ENCODE peak calls at places on chromosome 20, in four cellular contexts. N is A549, X is HepG2, W is GM12878. S is an unnamed sample.

GRCh38 chr20:50368813-50369224 is 141.4 kb upstream of the PTPN1 start:
- DNase-seq in W (no peak), N (peak; percentile 45), X (peak; percentile 80), S (no peak)

GRCh38 chr20:44447827-44448419 is 27.8 kb upstream of the TTPAL start:
- DNase-seq in X (no peak), N (no peak), W (no peak), S (no peak)

GRCh38 chr20:2948968-2949367 is 75.7 kb downstream of the PTPRA start:
- DNase-seq in N (no peak), X (no peak), W (no peak), S (no peak)

GRCh38 chr20:48879609-48880008 is 41.9 kb upstream of the ARFGEF2 start:
- DNase-seq in X (no peak), W (no peak), N (no peak), S (no peak)

GRCh38 chr20:15643713-15644112 is 929.5 kb downstream of the KIF16B start:
- DNase-seq in W (no peak), X (peak; percentile 16), N (peak; percentile 37), S (peak; percentile 21)

GRCh38 chr20:16661738-16662137 is 68.1 kb upstream of the SNRPB2 start:
- DNase-seq in N (no peak), W (no peak), X (no peak), S (no peak)

GRCh38 chr20:5870462-5871021 is 79.8 kb downstream of the TRMT6 start:
- DNase-seq in N (no peak), W (no peak), X (no peak), S (no peak)

GRCh38 chr20:59933296-59933848 is at the start of gene SYCP2:
- DNase-seq in X (no peak), N (peak; percentile 70), W (no peak), S (no peak)

GRCh38 chr20:13610205-13610604 is 28.5 kb downstream of the TASP1 start:
- DNase-seq in N (peak; percentile 38), X (peak; percentile 41), W (no peak), S (peak; percentile 57)

GRCh38 chr20:41123636-41124035 is 13.7 kb upstream of the PLCG1 start:
- DNase-seq in X (no peak), N (no peak), W (no peak), S (no peak)

GRCh38 chr20:10961651-10962288 is 288.0 kb upstream of the JAG1 start:
- DNase-seq in X (no peak), W (no peak), N (peak; percentile 13), S (no peak)

GRCh38 chr20:24631173-24631505 is 161.7 kb downstream of the SYNDIG1 start:
- DNase-seq in N (no peak), X (no peak), W (no peak), S (no peak)

GRCh38 chr20:2768632-2769015 is 31.8 kb downstream of the CPXM1 start:
- DNase-seq in N (no peak), W (no peak), X (no peak), S (no peak)

GRCh38 chr20:5919634-5920544 is 30.4 kb downstream of the TRMT6 start:
- DNase-seq in N (no peak), W (no peak), X (no peak), S (peak; percentile 61)

GRCh38 chr20:25466846-25467245 is 59.4 kb downstream of the GINS1 start:
- DNase-seq in W (no peak), X (no peak), N (no peak), S (no peak)

GRCh38 chr20:38113401-38114325 is 51.4 kb downstream of the TGM2 start:
- DNase-seq in W (no peak), X (peak; percentile 78), N (peak; percentile 67), S (peak; percentile 82)

GRCh38 chr20:64063389-64064144 is 569 bp downstream of the TCEA2 start:
- DNase-seq in N (no peak), X (no peak), W (no peak), S (peak; percentile 29)

GRCh38 chr20:50346372-50347347 is 156.0 kb downstream of the CEBPB start:
- DNase-seq in W (no peak), X (no peak), N (peak; percentile 55), S (no peak)

GRCh38 chr20:52824494-52825216 is 147.5 kb upstream of the TSHZ2 start:
- DNase-seq in X (no peak), N (no peak), W (no peak), S (no peak)

GRCh38 chr20:47146703-47147102 is 209.8 kb downstream of the ZMYND8 start:
- DNase-seq in W (no peak), N (no peak), X (peak; percentile 74), S (no peak)

GRCh38 chr20:50216543-50217206 is 26.0 kb downstream of the CEBPB start:
- DNase-seq in W (no peak), N (no peak), X (peak; percentile 63), S (no peak)

GRCh38 chr20:47568019-47568418 is 66.3 kb downstream of the NCOA3 start:
- DNase-seq in W (no peak), N (peak; percentile 62), X (peak; percentile 32), S (no peak)

GRCh38 chr20:37920270-37920669 is 17.3 kb downstream of the VSTM2L start:
- DNase-seq in N (no peak), X (no peak), W (no peak), S (no peak)

GRCh38 chr20:19817017-19817416 is 59.0 kb downstream of the RIN2 start:
- DNase-seq in W (no peak), X (peak; percentile 57), N (peak; percentile 88), S (no peak)

GRCh38 chr20:21053002-21053762 is 53.0 kb downstream of the LINC00237 start:
- DNase-seq in W (no peak), N (no peak), X (peak; percentile 97), S (peak; percentile 71)

GRCh38 chr20:53608071-53608455 is 14.4 kb upstream of the ZNF217 start:
- DNase-seq in W (no peak), N (no peak), X (no peak), S (no peak)

GRCh38 chr20:2603816-2604505 is 48.5 kb upstream of the NOP56 start:
- DNase-seq in X (no peak), N (no peak), W (no peak), S (no peak)

GRCh38 chr20:15582146-15582776 is 991.0 kb downstream of the KIF16B start:
- DNase-seq in W (no peak), X (no peak), N (no peak), S (no peak)

GRCh38 chr20:61044499-61044898 is 207.6 kb upstream of the CDH4 start:
- DNase-seq in W (no peak), X (no peak), N (peak; percentile 38), S (peak; percentile 27)

DNA sequence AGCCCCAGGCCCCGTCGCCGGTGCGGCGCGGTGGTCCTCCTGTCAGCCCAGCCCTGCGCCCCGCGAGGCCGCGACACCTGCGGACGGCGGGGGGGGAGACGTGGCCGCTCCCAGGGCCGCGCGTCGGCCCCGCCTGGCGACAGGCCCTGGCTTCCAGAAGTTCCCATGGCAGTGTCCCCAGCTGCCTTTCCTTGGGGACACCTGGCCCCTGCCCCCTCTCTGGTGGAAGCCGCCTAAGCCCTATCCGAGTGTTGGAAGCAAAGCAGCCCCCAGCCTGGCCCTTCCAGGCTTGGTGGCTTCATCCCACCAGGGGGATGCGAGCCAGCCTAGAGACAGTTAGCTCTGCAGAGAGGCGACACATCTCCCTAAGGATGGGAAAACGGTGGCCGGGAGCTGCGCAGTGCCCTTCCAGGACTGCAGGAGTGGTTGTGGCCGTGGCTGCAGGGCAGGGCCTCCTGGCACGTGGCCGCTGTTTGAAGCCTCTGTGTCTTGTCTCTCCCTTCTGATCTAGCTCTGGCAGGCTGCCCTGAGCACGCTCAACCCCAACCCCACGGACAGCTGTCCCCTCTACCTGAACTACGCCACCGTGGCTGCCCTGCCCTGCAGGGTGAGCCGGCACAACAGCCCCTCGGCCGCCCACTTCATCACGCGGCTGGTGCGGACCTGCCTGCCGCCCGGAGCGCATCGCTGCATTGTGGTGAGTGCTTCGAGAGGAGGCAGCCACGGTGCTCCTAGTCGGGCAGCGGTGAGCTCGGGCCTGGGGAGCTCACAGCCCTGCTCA is 816 bp downstream of the NPEPL1 start:
- DNase-seq in W (no peak), X (no peak), N (peak; percentile 24), S (peak; percentile 19)
- TF ChIP-seq MYC in W (no peak), X (no peak), N (no peak), S (no peak)

DNA sequence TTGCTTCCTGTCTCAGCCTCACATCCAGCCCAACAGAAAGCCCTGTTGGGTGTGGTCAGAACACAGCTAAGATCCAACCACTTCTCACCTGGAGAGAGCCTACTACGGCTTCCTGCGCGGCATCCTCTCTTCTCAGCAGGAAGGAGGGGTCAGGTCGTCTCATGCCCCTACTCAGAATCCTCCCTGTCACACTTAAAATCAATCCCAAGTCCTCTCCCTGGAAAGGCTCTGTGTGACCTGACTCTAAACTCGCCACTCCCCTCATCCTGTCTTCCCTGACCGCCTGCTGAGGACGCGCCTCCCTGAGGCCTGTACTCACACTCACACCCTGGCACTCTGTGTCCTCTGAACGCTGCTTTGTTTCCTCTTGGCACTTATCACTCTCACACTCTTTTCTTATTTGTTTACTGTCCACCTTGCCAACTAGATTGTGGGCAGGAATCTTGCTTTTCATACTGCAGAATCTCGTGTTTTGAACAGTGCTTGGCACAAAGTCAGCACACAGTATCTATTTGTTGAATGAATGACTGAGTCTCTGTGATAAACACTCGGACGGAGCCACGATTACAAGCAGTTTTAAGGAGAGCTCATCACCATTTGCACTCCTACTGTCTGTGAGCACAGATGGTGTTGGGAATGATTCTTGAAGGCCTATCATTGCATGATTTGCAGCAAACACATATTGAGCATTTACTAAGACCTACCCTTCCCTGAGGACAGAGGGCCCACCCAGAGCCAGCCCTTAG is 18.7 kb downstream of the RAB5IF start:
- DNase-seq in W (no peak), X (peak; percentile 49), N (no peak), S (no peak)
- TF ChIP-seq POLR2A in W (no peak), X (peak; percentile 42), N (no peak), S (no peak)

GRCh38 chr20:57243480-57244220 is 22.8 kb downstream of the BMP7 start:
- DNase-seq in N (no peak), X (no peak), W (no peak), S (no peak)
- TF ChIP-seq CTCF in N (no peak), X (no peak), W (no peak), S (no peak)

DNA sequence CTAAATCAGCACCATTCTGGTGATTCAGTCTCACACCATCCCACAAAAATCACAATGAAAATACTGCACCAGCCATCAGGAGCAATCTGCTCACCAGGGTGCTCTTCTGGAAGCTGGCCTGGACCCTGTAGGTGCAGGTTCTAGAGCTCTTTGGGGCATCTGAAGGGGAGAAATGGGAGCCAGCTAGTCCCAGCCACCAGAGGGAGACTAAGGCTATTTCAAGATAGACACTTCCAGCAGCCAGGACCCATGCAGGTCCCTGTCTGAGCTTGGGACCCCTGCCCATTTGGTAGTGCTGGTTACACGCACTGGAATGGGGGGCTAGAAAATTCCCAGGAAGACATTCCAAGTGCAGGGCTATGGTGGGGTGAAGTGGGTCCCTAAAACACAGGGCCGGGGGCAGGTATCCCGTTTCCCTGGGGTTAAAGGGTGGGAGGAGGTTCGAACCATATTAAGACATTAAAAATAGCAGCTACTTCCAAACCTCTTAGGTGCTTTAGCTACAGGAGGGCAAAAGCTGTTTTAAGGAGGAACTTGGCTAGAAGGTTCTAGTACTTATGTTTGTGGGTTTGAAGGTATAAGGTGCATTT is 156.5 kb downstream of the NFATC2 start:
- DNase-seq in N (peak; percentile 62), X (peak; percentile 53), W (no peak), S (peak; percentile 53)
- TF ChIP-seq MYC in N (no peak), X (no peak), W (no peak), S (no peak)

S was measured in NB4.